ENCODE peak calls at places on chromosomes 2 and 18, in ten cellular contexts. L is SJSA1; K is GM06990; F is upper lobe of right lung; X is psoas muscle; Z is effector memory CD4-positive, alpha-beta T cell; V is PC-9; I is kidney epithelial cell; O is A673; E is fibroblast of lung. H is an unnamed sample. For H3K36me3 and H3K27me3, the result is how much of the 10 kb centered on the place peaks cover.

GRCh38 chr2:217338306-217338916 is 478.5 kb upstream of the TNP1 start:
- DNase-seq in L (peak), K (no peak), F (no peak), X (no peak), Z (no peak), V (no peak), I (peak), O (peak), E (peak), H (peak)

GRCh38 chr2:112093216-112093615 is 38.1 kb downstream of the TMEM87B start:
- DNase-seq in L (no peak), K (no peak), F (no peak), X (no peak), Z (no peak), V (no peak), I (no peak), O (no peak), E (no peak), H (no peak)

GRCh38 chr2:82007051-82007664 is 1702.6 kb upstream of the LRRTM1 start:
- DNase-seq in L (no peak), K (no peak), F (no peak), X (no peak), Z (no peak), V (no peak), I (no peak), O (no peak), E (no peak), H (peak)

GRCh38 chr18:50829644-50830043 is 9.8 kb upstream of the MRO start:
- DNase-seq in L (no peak), K (no peak), F (no peak), X (no peak), Z (no peak), V (no peak), I (no peak), O (no peak), E (no peak), H (no peak)

GRCh38 chr2:186927867-186928191 is 78.9 kb upstream of the ZSWIM2 start:
- DNase-seq in L (no peak), K (no peak), F (no peak), X (no peak), Z (no peak), V (no peak), I (no peak), O (no peak), E (no peak), H (no peak)

GRCh38 chr2:133459590-133459989 is 108.7 kb downstream of the NCKAP5 start:
- DNase-seq in L (no peak), K (no peak), F (no peak), X (no peak), Z (no peak), V (no peak), I (no peak), O (no peak), E (peak), H (peak)

GRCh38 chr2:12555012-12555645 is 161.6 kb upstream of the TRIB2 start:
- DNase-seq in L (peak), K (peak), F (no peak), X (no peak), Z (no peak), V (peak), I (no peak), O (peak), E (peak), H (peak)

GRCh38 chr18:21100678-21101077 is 10.9 kb downstream of the ROCK1 start:
- DNase-seq in L (no peak), K (no peak), F (no peak), X (no peak), Z (no peak), V (no peak), I (no peak), O (no peak), E (no peak), H (no peak)

GRCh38 chr2:52658598-52658997 is 1109.0 kb upstream of the CHAC2 start:
- DNase-seq in L (peak), K (no peak), F (no peak), X (no peak), Z (no peak), V (no peak), I (peak), O (no peak), E (peak), H (no peak)

GRCh38 chr2:44170337-44170736 is 1.7 kb downstream of the PPM1B start:
- DNase-seq in L (peak), K (no peak), F (no peak), X (no peak), Z (no peak), V (no peak), I (no peak), O (peak), E (peak), H (peak)

GRCh38 chr2:46163804-46164569 is 133.2 kb upstream of the EPAS1 start:
- DNase-seq in L (peak), K (no peak), F (no peak), X (no peak), Z (no peak), V (peak), I (no peak), O (no peak), E (peak), H (peak)

GRCh38 chr2:42867093-42868065 is 75.0 kb upstream of the HAAO start:
- DNase-seq in L (no peak), K (no peak), F (no peak), X (no peak), Z (no peak), V (no peak), I (no peak), O (no peak), E (no peak), H (peak)

GRCh38 chr2:66317268-66317899 is 117.5 kb upstream of the MEIS1 start:
- DNase-seq in L (no peak), K (no peak), F (no peak), X (no peak), Z (no peak), V (no peak), I (no peak), O (peak), E (no peak), H (no peak)

GRCh38 chr2:47776621-47777020 is 6.3 kb upstream of the MSH6 start:
- DNase-seq in L (no peak), K (no peak), F (no peak), X (no peak), Z (no peak), V (no peak), I (no peak), O (no peak), E (no peak), H (no peak)

GRCh38 chr2:43430489-43430888 is 165.3 kb downstream of the THADA start:
- DNase-seq in L (no peak), K (no peak), F (no peak), X (no peak), Z (no peak), V (no peak), I (no peak), O (no peak), E (no peak), H (peak)

GRCh38 chr2:48016620-48017019 is 110.3 kb upstream of the FBXO11 start:
- DNase-seq in L (no peak), K (no peak), F (no peak), X (no peak), Z (no peak), V (no peak), I (no peak), O (peak), E (no peak), H (no peak)

GRCh38 chr18:80158365-80158764 is 49.3 kb downstream of the ADNP2 start:
- DNase-seq in L (no peak), K (no peak), F (no peak), X (no peak), Z (no peak), V (no peak), I (no peak), O (no peak), E (no peak), H (no peak)

GRCh38 chr18:80163183-80163582 is 54.1 kb downstream of the ADNP2 start:
- DNase-seq in L (no peak), K (no peak), F (no peak), X (no peak), Z (no peak), V (no peak), I (no peak), O (no peak), E (no peak), H (no peak)

GRCh38 chr18:80161781-80162417 is 52.8 kb downstream of the ADNP2 start:
- DNase-seq in L (no peak), K (no peak), F (no peak), X (no peak), Z (no peak), V (no peak), I (no peak), O (no peak), E (no peak), H (no peak)

GRCh38 chr18:80157708-80158343 is 48.8 kb downstream of the ADNP2 start:
- DNase-seq in L (peak), K (no peak), F (peak), X (peak), Z (peak), V (peak), I (peak), O (peak), E (peak), H (peak)

GRCh38 chr18:80159713-80160636 is 50.9 kb downstream of the ADNP2 start:
- DNase-seq in L (no peak), K (peak), F (peak), X (peak), Z (no peak), V (no peak), I (no peak), O (no peak), E (no peak), H (no peak)
- H3K4me3 ChIP-seq in L (no peak), K (no peak), F (no peak), X (peak), Z (peak), V (no peak), I (peak), O (no peak), E (no peak), H (no peak)

DNA sequence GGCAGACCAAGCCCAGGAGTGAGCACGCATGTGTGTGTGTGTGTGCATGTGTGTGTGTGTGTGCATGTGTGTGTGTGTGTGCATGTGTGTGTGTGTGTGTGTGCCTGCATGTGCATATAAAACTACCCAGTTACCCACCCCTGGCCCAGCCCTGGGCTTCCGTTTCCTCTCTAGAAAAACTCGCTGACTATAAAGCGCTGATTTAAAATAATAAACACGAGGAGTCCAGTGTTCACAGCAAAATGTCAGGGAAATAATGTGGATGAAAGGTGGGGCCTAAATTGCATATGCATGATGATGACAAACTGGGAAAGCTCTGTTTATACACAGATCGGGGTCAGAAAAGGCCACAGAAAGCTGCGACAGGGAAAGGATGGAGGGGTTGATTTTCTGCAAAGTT is 7.5 kb downstream of the ADCY3 start:
- DNase-seq in L (peak), K (no peak), F (no peak), X (no peak), Z (no peak), V (no peak), I (no peak), O (no peak), E (no peak), H (no peak)
- H3K36me3 ChIP-seq in L (under half), K (under half), F (under half), X (under half), Z (under half), V (under half), I (under half), O (under half), E (under half), H (under half)

GRCh38 chr2:134717706-134718094 is 1.1 kb downstream of the TMEM163 start:
- DNase-seq in L (no peak), K (no peak), F (no peak), X (no peak), Z (no peak), V (no peak), I (no peak), O (no peak), E (no peak), H (no peak)

GRCh38 chr2:134715932-134716643 is 2.7 kb downstream of the TMEM163 start:
- DNase-seq in L (no peak), K (no peak), F (no peak), X (no peak), Z (no peak), V (no peak), I (no peak), O (no peak), E (no peak), H (no peak)

GRCh38 chr2:134716716-134717585 is 1.8 kb downstream of the TMEM163 start:
- DNase-seq in L (no peak), K (no peak), F (no peak), X (no peak), Z (no peak), V (no peak), I (no peak), O (no peak), E (no peak), H (no peak)

GRCh38 chr2:134718956-134719814 is at the start of gene TMEM163:
- DNase-seq in L (no peak), K (no peak), F (peak), X (peak), Z (no peak), V (peak), I (no peak), O (no peak), E (no peak), H (no peak)

GRCh38 chr2:134718095-134718955 is 475 bp downstream of the TMEM163 start:
- DNase-seq in L (no peak), K (no peak), F (peak), X (no peak), Z (no peak), V (peak), I (no peak), O (no peak), E (peak), H (no peak)
- H3K27me3 ChIP-seq in L (half or more), K (under half), F (under half), X (under half), Z (under half), V (under half), I (under half), O (half or more), E (under half), H (under half)

GRCh38 chr2:172736419-172737174 is 952 bp downstream of the RAPGEF4 start:
- DNase-seq in L (no peak), K (no peak), F (no peak), X (no peak), Z (no peak), V (no peak), I (no peak), O (no peak), E (no peak), H (no peak)
- H3K4me3 ChIP-seq in L (no peak), K (no peak), F (peak), X (peak), Z (no peak), V (no peak), I (peak), O (peak), E (peak), H (peak)

GRCh38 chr2:65070856-65071255 is 14.6 kb downstream of the CEP68 start:
- DNase-seq in L (no peak), K (no peak), F (no peak), X (no peak), Z (no peak), V (no peak), I (no peak), O (no peak), E (no peak), H (no peak)

GRCh38 chr2:65070172-65070830 is 14.1 kb downstream of the CEP68 start:
- DNase-seq in L (peak), K (no peak), F (no peak), X (no peak), Z (no peak), V (no peak), I (no peak), O (no peak), E (peak), H (peak)

GRCh38 chr2:65069425-65069824 is 13.2 kb downstream of the CEP68 start:
- DNase-seq in L (no peak), K (no peak), F (no peak), X (no peak), Z (no peak), V (no peak), I (no peak), O (no peak), E (no peak), H (no peak)

GRCh38 chr2:65072181-65072970 is 16.2 kb downstream of the CEP68 start:
- DNase-seq in L (no peak), K (peak), F (no peak), X (no peak), Z (no peak), V (no peak), I (no peak), O (no peak), E (no peak), H (no peak)

GRCh38 chr2:65071499-65072180 is 15.4 kb downstream of the CEP68 start:
- DNase-seq in L (no peak), K (no peak), F (no peak), X (no peak), Z (no peak), V (no peak), I (no peak), O (no peak), E (no peak), H (peak)
- H3K36me3 ChIP-seq in L (half or more), K (under half), F (under half), X (under half), Z (under half), V (under half), I (under half), O (under half), E (under half), H (under half)

DNA sequence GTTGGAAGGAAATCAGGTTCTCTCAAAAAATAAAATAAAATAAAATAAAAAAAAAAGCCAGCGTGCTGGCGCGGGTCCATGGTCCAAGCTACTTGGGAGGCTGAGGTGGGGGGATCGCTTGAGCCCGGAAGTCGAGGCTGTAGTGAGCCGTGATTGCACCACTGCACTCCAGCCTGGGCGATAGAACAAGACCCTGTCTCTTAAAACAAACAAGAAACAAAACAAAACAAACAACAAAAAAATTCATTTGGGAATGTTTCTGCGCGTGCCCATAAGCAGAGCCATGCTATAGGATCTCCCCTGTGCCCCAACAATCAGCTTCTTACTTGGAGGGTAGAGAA is 16.4 kb upstream of the CD8A start:
- DNase-seq in L (peak), K (no peak), F (no peak), X (no peak), Z (no peak), V (no peak), I (no peak), O (no peak), E (no peak), H (no peak)
- H3K27me3 ChIP-seq in L (under half), K (under half), F (under half), X (under half), Z (under half), V (under half), I (under half), O (under half), E (under half), H (under half)

DNA sequence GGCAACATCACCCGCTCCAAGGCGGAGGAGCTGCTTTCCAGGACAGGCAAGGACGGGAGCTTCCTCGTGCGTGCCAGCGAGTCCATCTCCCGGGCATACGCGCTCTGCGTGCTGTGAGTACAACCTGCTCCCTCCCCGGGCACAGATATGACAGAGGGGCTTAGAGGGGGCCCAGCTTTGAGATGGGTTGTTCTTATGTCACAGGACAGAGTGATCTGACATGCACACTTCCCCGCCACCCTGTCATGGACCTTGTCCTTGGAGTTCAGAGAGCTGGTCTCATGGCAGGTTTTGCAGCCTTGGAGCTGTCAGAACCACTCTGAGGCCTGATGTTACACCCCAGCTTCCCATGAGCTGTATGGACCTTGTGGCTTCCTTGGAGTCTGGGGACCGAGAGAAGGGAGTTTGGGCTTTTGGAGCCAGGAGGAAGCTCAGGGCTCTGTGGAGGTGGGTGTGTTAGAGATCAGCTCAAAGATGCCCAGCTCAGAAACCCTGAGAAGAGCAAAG is 411 bp downstream of the INPP5D start:
- DNase-seq in L (no peak), K (no peak), F (peak), X (no peak), Z (no peak), V (no peak), I (no peak), O (no peak), E (no peak), H (no peak)
- H3K4me3 ChIP-seq in L (no peak), K (peak), F (peak), X (peak), Z (peak), V (no peak), I (no peak), O (no peak), E (no peak), H (no peak)

DNA sequence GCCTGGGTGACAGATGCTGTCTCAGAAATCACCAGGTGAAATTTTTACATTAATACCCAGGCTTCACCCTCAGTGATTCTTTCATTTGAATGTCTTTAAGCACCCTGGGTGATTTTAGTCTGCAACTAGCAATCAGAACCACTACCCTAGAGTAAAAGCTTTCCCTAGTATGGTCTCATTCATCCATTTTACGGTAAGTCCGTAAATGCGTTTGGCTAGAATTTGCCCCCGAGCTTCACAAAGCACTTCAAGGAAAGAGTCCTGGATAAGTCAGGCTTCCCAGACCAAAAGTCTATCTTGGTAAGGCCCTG is 9.7 kb downstream of the SRSF7 start:
- DNase-seq in L (no peak), K (no peak), F (no peak), X (no peak), Z (no peak), V (no peak), I (no peak), O (peak), E (no peak), H (no peak)
- H3K36me3 ChIP-seq in L (half or more), K (under half), F (under half), X (under half), Z (under half), V (under half), I (under half), O (half or more), E (under half), H (under half)